ENCODE peak calls at places on chromosomes 13 and 19, in nine cellular contexts. U, N, K, X, Z, W, E, I and J are unnamed samples.
A peak's percentile ranks its signal among the peaks of the same experiment; 100 is the strongest.

GRCh38 chr13:96636310-96636709 is 358.0 kb downstream of the OXGR1 start:
- DNase-seq in U (no peak), N (no peak), K (no peak), X (peak; percentile 57), Z (peak; percentile 40), W (no peak), E (peak; percentile 60), I (no peak), J (no peak)

GRCh38 chr13:76385606-76386005 is 500.6 kb downstream of the KCTD12 start:
- DNase-seq in U (no peak), N (no peak), K (no peak), X (no peak), Z (peak; percentile 8), W (no peak), E (peak; percentile 30), I (no peak), J (no peak)

GRCh38 chr19:55440411-55441105 is 2.5 kb downstream of the SHISA7 start:
- DNase-seq in U (no peak), N (peak; percentile 75), K (no peak), X (no peak), Z (no peak), W (no peak), E (no peak), I (peak; percentile 90), J (no peak)

GRCh38 chr13:24076636-24077035 is 83.9 kb upstream of the SPATA13 start:
- DNase-seq in U (no peak), N (no peak), K (no peak), X (no peak), Z (no peak), W (no peak), E (no peak), I (no peak), J (no peak)

GRCh38 chr19:5805465-5806132 is 732 bp downstream of the NRTN start:
- DNase-seq in U (no peak), N (peak; percentile 95), K (peak; percentile 81), X (peak; percentile 33), Z (peak; percentile 72), W (peak; percentile 68), E (no peak), I (peak; percentile 90), J (peak; percentile 56)

GRCh38 chr13:24212254-24212653 is 51.7 kb downstream of the SPATA13 start:
- DNase-seq in U (no peak), N (no peak), K (no peak), X (no peak), Z (no peak), W (no peak), E (no peak), I (no peak), J (no peak)

GRCh38 chr19:7478843-7479227 is 10.0 kb downstream of the PEX11G start:
- DNase-seq in U (no peak), N (no peak), K (no peak), X (no peak), Z (no peak), W (no peak), E (no peak), I (no peak), J (no peak)

GRCh38 chr19:31821346-31821745 is 472.1 kb upstream of the TSHZ3 start:
- DNase-seq in U (no peak), N (no peak), K (no peak), X (no peak), Z (no peak), W (no peak), E (no peak), I (no peak), J (no peak)

GRCh38 chr19:17615889-17616685 is 60.6 kb downstream of the COLGALT1 start:
- DNase-seq in U (no peak), N (no peak), K (no peak), X (no peak), Z (no peak), W (no peak), E (no peak), I (peak; percentile 50), J (no peak)
- TF ChIP-seq CTCF in U (no peak), N (no peak), K (no peak), X (no peak), Z (no peak), W (no peak), E (no peak), I (no peak), J (no peak)

GRCh38 chr19:38949580-38950367 is 19.0 kb downstream of the MRPS12 start:
- DNase-seq in U (no peak), N (peak; percentile 98), K (no peak), X (peak; percentile 92), Z (no peak), W (no peak), E (peak; percentile 78), I (peak; percentile 99), J (peak; percentile 73)

GRCh38 chr19:38956264-38956663 is 19.3 kb downstream of the FBXO17 start:
- DNase-seq in U (no peak), N (no peak), K (no peak), X (no peak), Z (no peak), W (no peak), E (no peak), I (no peak), J (no peak)

GRCh38 chr19:38951187-38951586 is 20.4 kb downstream of the MRPS12 start:
- DNase-seq in U (no peak), N (no peak), K (no peak), X (no peak), Z (no peak), W (no peak), E (no peak), I (no peak), J (no peak)

GRCh38 chr19:38953677-38954076 is 21.9 kb downstream of the FBXO17 start:
- DNase-seq in U (no peak), N (no peak), K (no peak), X (no peak), Z (no peak), W (no peak), E (no peak), I (no peak), J (no peak)

DNA sequence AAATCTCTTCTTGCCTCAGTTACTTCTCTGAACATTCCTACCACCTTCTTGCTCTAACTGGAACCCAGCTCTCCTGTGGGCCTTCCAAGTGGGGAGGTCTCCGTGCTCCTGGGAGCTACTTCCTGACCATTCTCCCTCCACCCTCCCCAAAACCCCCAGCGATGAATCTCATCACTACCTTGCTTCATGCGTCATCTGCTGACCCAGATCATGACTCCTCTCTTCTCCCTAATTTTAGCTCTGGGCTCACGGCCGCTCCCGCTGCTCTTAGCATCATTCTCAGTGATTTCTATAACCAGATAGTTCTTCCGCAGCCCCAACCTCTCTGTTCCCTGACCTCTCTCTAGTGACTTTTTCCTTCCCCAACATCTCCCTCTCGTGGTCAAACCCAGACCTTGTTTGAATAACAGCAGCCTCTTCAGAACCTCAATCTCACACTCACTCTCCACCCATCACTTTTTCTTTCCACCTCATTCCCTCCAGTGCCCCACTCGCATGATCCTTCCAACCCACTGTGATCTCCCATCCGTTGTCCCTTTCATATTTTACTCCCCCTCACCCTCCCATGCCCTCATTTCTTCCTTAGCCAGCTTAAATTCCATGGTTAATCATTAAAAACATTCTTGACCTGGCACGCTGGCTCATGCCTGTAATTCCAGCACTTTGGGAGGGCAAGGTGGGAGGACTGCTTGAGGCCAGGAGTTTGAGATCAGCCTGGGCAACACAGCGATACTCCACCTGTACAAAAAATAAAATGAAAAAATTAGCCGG is 21.8 kb downstream of the MRPS12 start:
- DNase-seq in U (no peak), N (peak; percentile 30), K (peak; percentile 81), X (no peak), Z (peak; percentile 60), W (peak; percentile 64), E (no peak), I (peak; percentile 50), J (no peak)
- TF ChIP-seq CTCF in U (peak; percentile 32), N (peak; percentile 26), K (peak; percentile 74), X (peak; percentile 57), Z (peak; percentile 27), W (peak; percentile 66), E (no peak), I (peak; percentile 64), J (peak; percentile 11)

GRCh38 chr19:18436651-18437478 is 1.1 kb downstream of the ISYNA1 start:
- DNase-seq in U (no peak), N (peak; percentile 94), K (peak; percentile 80), X (peak; percentile 72), Z (no peak), W (peak; percentile 30), E (peak; percentile 69), I (peak; percentile 93), J (peak; percentile 95)

GRCh38 chr19:18437481-18438330 is at the start of gene ISYNA1:
- DNase-seq in U (no peak), N (peak; percentile 74), K (no peak), X (peak; percentile 42), Z (no peak), W (no peak), E (no peak), I (peak; percentile 81), J (peak; percentile 52)

GRCh38 chr19:18439025-18439909 is 1.3 kb upstream of the ISYNA1 start:
- DNase-seq in U (no peak), N (no peak), K (no peak), X (peak; percentile 68), Z (peak; percentile 95), W (no peak), E (peak; percentile 54), I (no peak), J (peak; percentile 87)

GRCh38 chr19:18439910-18440237 is 1.9 kb upstream of the ISYNA1 start:
- DNase-seq in U (no peak), N (no peak), K (no peak), X (no peak), Z (no peak), W (no peak), E (no peak), I (no peak), J (no peak)

DNA sequence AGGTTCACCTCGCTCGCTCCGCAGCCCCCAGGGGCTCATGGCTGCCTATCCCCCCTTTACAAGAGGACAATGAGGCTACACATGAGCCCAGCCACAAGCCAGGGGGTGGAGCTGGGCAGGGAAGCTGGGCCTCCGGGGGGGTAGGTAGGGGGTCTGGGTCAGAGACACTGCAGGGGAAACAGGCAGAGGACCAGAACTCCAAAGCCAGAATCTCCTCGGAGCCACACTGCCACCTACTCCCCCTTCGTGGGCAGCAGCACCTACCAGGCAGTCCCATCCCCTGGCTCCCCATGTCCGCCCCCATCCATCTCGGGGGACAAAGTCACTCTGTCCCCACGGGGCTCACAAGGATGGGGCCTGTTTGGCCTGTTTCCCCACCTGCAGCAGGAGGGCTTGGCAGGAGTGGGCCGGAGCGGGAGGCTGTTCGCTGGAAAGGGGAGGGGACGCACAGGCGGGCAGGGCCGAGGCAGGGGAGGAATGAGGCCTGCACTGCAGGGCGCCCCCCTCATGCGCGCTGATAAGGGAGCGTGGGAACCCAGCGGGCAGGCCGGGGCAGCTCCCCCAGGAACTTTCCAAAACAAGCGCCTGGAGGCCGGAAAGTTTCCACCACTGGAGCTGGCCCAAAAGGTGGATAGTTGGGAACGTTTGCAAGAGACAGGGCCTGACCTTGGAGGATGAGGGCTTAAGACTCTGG is 545 bp upstream of the ISYNA1 start:
- DNase-seq in U (no peak), N (peak; percentile 58), K (no peak), X (peak; percentile 38), Z (peak; percentile 75), W (no peak), E (no peak), I (peak; percentile 73), J (peak; percentile 94)
- TF ChIP-seq CTCF in U (no peak), N (no peak), K (no peak), X (no peak), Z (no peak), W (no peak), E (no peak), I (no peak), J (no peak)

GRCh38 chr19:50476943-50477264 is 256 bp upstream of the GARIN5A start:
- DNase-seq in U (no peak), N (no peak), K (no peak), X (no peak), Z (no peak), W (no peak), E (no peak), I (no peak), J (no peak)

GRCh38 chr19:50475101-50475568 is 1.2 kb upstream of the EMC10 start:
- DNase-seq in U (no peak), N (no peak), K (no peak), X (no peak), Z (no peak), W (no peak), E (no peak), I (no peak), J (no peak)

GRCh38 chr19:50475736-50476223 is 527 bp upstream of the EMC10 start:
- DNase-seq in U (no peak), N (no peak), K (no peak), X (no peak), Z (no peak), W (no peak), E (no peak), I (no peak), J (no peak)

GRCh38 chr19:50477751-50478515 is 1.3 kb upstream of the GARIN5A start:
- DNase-seq in U (no peak), N (no peak), K (no peak), X (no peak), Z (no peak), W (no peak), E (no peak), I (no peak), J (no peak)

DNA sequence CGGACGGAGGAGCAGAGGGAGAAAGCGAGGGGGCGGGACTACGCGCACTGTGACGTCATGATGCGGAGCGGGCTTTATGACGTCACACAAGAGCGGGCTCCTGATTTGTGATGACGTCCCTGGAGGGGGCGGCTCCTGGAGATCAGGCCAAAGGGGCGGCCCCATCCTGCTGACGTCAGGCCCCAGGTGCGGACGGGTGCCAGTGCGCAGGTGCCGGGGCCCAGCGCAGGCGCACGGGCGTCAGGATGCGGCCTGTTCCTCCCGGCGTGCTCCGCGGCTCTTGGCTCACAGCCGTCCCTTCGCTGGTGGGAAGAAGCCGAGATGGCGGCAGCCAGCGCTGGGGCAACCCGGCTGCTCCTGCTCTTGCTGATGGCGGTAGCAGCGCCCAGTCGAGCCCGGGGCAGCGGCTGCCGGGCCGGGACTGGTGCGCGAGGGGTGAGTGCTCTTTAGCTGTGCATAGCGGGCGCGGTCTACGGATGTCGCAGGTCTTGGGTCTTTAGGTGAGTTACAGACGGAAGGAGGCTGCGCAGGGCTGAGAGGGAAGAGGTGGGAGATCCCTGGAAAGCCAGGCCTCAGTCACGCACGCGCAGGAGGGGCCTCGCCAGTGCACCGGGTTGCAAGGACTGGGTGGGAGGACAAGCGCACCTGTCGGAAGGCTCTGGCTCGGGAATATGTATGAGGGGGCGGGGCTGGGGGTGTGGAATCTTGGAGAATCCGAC is at the start of the genes EMC10 and GARIN5A:
- DNase-seq in U (peak; percentile 86), N (peak; percentile 92), K (peak; percentile 99), X (peak; percentile 92), Z (peak; percentile 89), W (peak; percentile 96), E (peak; percentile 89), I (peak; percentile 97), J (peak; percentile 93)
- TF ChIP-seq CTCF in U (no peak), N (no peak), K (no peak), X (no peak), Z (no peak), W (no peak), E (no peak), I (no peak), J (no peak)